ENCODE peak calls at places on chromosomes 1 and 21, in eight cellular contexts. I is uterus; C is CD8-positive, alpha-beta T cell; U is NCI-H2171 treated with DMSO at 0.1 percent for 48 hours; Y is left lung; W is stimulated activated naive CD4-positive, alpha-beta T cell; F is stimulated activated CD4-positive, alpha-beta T cell treated with anti-CD3 and anti-CD28 coated beads, Interleukin-4, amount 100 ng/mL, for 24 hours; O is HT1080. B is an unnamed sample.

GRCh38 chr1:202228484-202229122 is 35.0 kb downstream of the LGR6 start:
- DNase-seq in I (no peak), C (no peak), U (no peak), Y (no peak), W (no peak), F (no peak), O (no peak), B (no peak)

GRCh38 chr1:221728037-221728505 is 13.8 kb downstream of the DUSP10 start:
- DNase-seq in I (no peak), C (no peak), U (no peak), Y (no peak), W (no peak), F (no peak), O (no peak), B (no peak)

GRCh38 chr1:41030872-41031616 is 9.5 kb upstream of the SLFNL1 start:
- DNase-seq in I (no peak), C (no peak), U (no peak), Y (no peak), W (no peak), F (no peak), O (no peak), B (no peak)

GRCh38 chr1:175893192-175893591 is 149.8 kb upstream of the TNR start:
- DNase-seq in I (no peak), C (no peak), U (no peak), Y (no peak), W (no peak), F (no peak), O (no peak), B (no peak)

GRCh38 chr1:186960866-186961265 is 132.1 kb downstream of the PLA2G4A start:
- DNase-seq in I (no peak), C (no peak), U (no peak), Y (no peak), W (no peak), F (no peak), O (no peak), B (no peak)

GRCh38 chr1:161989108-161989507 is 34.6 kb downstream of the OLFML2B start:
- DNase-seq in I (no peak), C (no peak), U (no peak), Y (no peak), W (no peak), F (no peak), O (peak; percentile 86), B (no peak)

GRCh38 chr21:34874689-34875513 is 174.2 kb downstream of the RUNX1 start:
- DNase-seq in I (no peak), C (no peak), U (no peak), Y (no peak), W (no peak), F (no peak), O (no peak), B (no peak)

GRCh38 chr1:229170274-229170673 is 100.6 kb upstream of the RAB4A start:
- DNase-seq in I (no peak), C (no peak), U (no peak), Y (no peak), W (no peak), F (no peak), O (no peak), B (no peak)

GRCh38 chr1:198258491-198258890 is 101.7 kb downstream of the NEK7 start:
- DNase-seq in I (no peak), C (no peak), U (no peak), Y (no peak), W (no peak), F (no peak), O (peak; percentile 67), B (no peak)

GRCh38 chr1:89172468-89173143 is 3.2 kb downstream of the GBP7 start:
- DNase-seq in I (no peak), C (no peak), U (no peak), Y (no peak), W (no peak), F (no peak), O (no peak), B (no peak)

GRCh38 chr1:34129630-34130029 is 35.4 kb downstream of the CSMD2 start:
- DNase-seq in I (no peak), C (no peak), U (no peak), Y (no peak), W (no peak), F (no peak), O (peak; percentile 42), B (no peak)

GRCh38 chr1:32818804-32819541 is 1.5 kb downstream of the S100PBP start:
- DNase-seq in I (no peak), C (peak; percentile 15), U (no peak), Y (no peak), W (no peak), F (peak; percentile 12), O (no peak), B (no peak)

GRCh38 chr1:228147768-228148167 is 2.0 kb upstream of the GJC2 start:
- DNase-seq in I (no peak), C (no peak), U (no peak), Y (no peak), W (no peak), F (no peak), O (no peak), B (no peak)

GRCh38 chr21:42162831-42163510 is 56.0 kb upstream of the ABCG1 start:
- DNase-seq in I (no peak), C (no peak), U (peak; percentile 57), Y (no peak), W (no peak), F (no peak), O (peak; percentile 49), B (no peak)

GRCh38 chr1:24910210-24910609 is 19.9 kb downstream of the RUNX3 start:
- DNase-seq in I (no peak), C (no peak), U (no peak), Y (no peak), W (no peak), F (no peak), O (no peak), B (no peak)

GRCh38 chr1:64476251-64476952 is 6.5 kb downstream of the CACHD1 start:
- DNase-seq in I (peak; percentile 48), C (no peak), U (no peak), Y (no peak), W (no peak), F (no peak), O (peak; percentile 63), B (no peak)